ENCODE peak calls at places on chromosomes 5 and 9, in five cellular contexts. R is lower lobe of right lung, H is spleen, M is psoas muscle, F is colonic mucosa. U is an unnamed sample. For H3K4me1, the result is how much of the 10 kb centered on the place peaks cover.

GRCh38 chr9:15401266-15401665 is 21.4 kb upstream of the SNAPC3 start:
- DNase-seq in R (no peak), H (no peak), M (no peak), F (no peak), U (no peak)

GRCh38 chr5:173451651-173452050 is 123.4 kb upstream of the STC2 start:
- DNase-seq in R (no peak), H (no peak), M (no peak), F (no peak), U (no peak)

GRCh38 chr5:150764530-150764929 is 5.7 kb upstream of the DCTN4 start:
- DNase-seq in R (no peak), H (no peak), M (no peak), F (no peak), U (no peak)

GRCh38 chr5:761206-761771 is 23.2 kb downstream of the ZDHHC11B start:
- DNase-seq in R (no peak), H (peak), M (no peak), F (no peak), U (no peak)

GRCh38 chr5:40078907-40079575 is 600.7 kb upstream of the PTGER4 start:
- DNase-seq in R (no peak), H (no peak), M (no peak), F (no peak), U (no peak)

GRCh38 chr5:78779771-78780616 is 131.4 kb upstream of the LHFPL2 start:
- DNase-seq in R (no peak), H (no peak), M (no peak), F (no peak), U (no peak)

GRCh38 chr9:7957803-7958202 is 158.2 kb upstream of the DMAC1 start:
- DNase-seq in R (no peak), H (no peak), M (no peak), F (no peak), U (no peak)

GRCh38 chr5:176153741-176154140 is 84.5 kb upstream of the SIMC1 start:
- DNase-seq in R (no peak), H (no peak), M (no peak), F (no peak), U (no peak)

GRCh38 chr9:83060557-83060956 is 2.4 kb downstream of the RASEF start:
- DNase-seq in R (no peak), H (no peak), M (no peak), F (no peak), U (no peak)

GRCh38 chr9:124122813-124123462 is 111.4 kb downstream of the LHX2 start:
- DNase-seq in R (no peak), H (no peak), M (no peak), F (no peak), U (no peak)

GRCh38 chr9:68898781-68899439 is 115.0 kb downstream of the PRKACG start:
- DNase-seq in R (no peak), H (no peak), M (no peak), F (no peak), U (no peak)

GRCh38 chr9:129352157-129352870 is 174.3 kb upstream of the IER5L start:
- DNase-seq in R (no peak), H (no peak), M (peak), F (peak), U (no peak)

GRCh38 chr5:62621280-62621679 is 42.7 kb downstream of the LRRC70 start:
- DNase-seq in R (no peak), H (no peak), M (no peak), F (no peak), U (no peak)

GRCh38 chr9:18795947-18796705 is 236.9 kb downstream of the SAXO1 start:
- DNase-seq in R (no peak), H (no peak), M (no peak), F (no peak), U (no peak)

GRCh38 chr5:14397717-14398116 is 183.9 kb upstream of the OTULINL start:
- DNase-seq in R (no peak), H (no peak), M (no peak), F (no peak), U (no peak)

GRCh38 chr5:14401639-14402038 is 180.0 kb upstream of the OTULINL start:
- DNase-seq in R (no peak), H (no peak), M (no peak), F (no peak), U (no peak)

GRCh38 chr5:14400085-14400484 is 181.5 kb upstream of the OTULINL start:
- DNase-seq in R (no peak), H (no peak), M (no peak), F (no peak), U (no peak)

GRCh38 chr5:14400611-14401010 is 181.0 kb upstream of the OTULINL start:
- DNase-seq in R (no peak), H (no peak), M (no peak), F (no peak), U (no peak)

DNA sequence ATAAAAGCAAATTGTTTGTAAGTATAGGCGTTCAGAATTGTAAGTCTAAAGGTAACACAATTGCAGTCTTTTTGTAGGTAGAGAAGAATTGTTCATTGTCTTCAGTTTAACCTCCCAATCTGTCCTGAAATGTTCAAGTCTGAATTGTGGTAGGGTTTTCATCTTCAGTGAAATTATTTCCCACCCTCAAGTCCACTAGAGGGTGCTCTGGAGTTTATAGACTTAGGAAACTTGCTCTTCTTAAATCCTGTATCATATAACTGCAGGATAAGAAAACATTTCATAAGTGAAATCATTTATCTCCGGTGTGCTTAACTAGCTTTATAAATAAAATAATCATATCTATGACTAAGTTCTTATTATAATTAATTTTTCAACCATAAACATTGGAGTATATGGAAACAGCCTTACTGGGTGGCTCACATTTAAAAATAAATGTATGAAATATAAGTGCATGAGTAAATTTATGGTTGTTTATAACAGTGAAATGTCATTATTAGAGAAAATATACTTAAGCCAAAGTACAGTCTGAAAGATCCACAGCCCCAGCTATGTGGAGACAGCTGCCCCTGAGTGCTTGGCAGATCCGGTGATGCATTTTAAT is 182.4 kb upstream of the OTULINL start:
- DNase-seq in R (no peak), H (no peak), M (no peak), F (peak), U (no peak)
- H3K27ac ChIP-seq in R (no peak), H (no peak), M (no peak), F (no peak), U (no peak)

GRCh38 chr9:138069731-138070456 is 192.3 kb downstream of the CACNA1B start:
- DNase-seq in R (no peak), H (peak), M (no peak), F (no peak), U (peak)

GRCh38 chr9:138066049-138066448 is 188.5 kb downstream of the CACNA1B start:
- DNase-seq in R (no peak), H (peak), M (no peak), F (no peak), U (peak)

GRCh38 chr9:138065287-138065686 is 187.7 kb downstream of the CACNA1B start:
- DNase-seq in R (no peak), H (peak), M (no peak), F (no peak), U (peak)

GRCh38 chr9:138068601-138069035 is 191.0 kb downstream of the CACNA1B start:
- DNase-seq in R (no peak), H (peak), M (no peak), F (no peak), U (peak)

DNA sequence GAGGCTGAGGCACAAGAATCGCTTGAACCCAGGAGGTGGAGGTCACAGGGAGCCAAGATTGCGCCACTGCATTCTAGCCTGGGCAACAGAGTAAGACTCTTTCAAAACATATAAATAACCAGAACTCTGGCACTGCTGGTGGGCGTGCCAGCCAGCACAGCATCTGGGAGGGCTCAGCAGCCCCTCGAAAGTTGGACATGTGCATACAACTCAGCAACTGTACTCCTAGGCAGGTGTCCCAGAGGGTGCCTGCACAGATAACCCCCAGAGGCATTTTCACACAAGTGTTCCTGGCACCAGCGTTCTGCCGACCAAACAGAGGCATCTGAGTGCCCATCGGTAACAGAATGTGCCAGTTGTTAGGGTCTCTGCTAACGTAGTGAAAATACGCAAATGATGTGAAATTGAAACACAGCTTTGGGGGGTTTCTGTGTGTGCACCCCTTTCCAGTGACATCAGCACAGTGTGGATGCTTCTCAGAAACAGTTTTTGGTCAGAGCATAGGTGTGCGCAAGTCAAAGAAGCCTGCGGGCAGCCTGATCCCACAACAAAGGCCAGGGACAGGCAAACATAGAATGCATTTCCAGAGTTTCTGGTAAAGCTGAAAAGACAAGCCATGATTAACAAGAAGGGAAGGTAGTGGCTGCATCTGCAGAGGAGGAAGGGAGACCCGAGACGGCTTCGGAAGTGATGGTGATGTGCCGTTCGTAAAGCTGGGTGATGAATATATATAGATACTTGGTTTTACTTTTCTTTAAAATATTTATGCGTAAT is 190.2 kb downstream of the CACNA1B start:
- DNase-seq in R (no peak), H (peak), M (no peak), F (no peak), U (peak)
- TF ChIP-seq CTCF in R (no peak), H (no peak), M (no peak), F (no peak), U (no peak)

GRCh38 chr5:68251804-68252648 is 36.5 kb downstream of the PIK3R1 start:
- DNase-seq in R (no peak), H (no peak), M (peak), F (peak), U (no peak)
- H3K4me1 ChIP-seq in R (half or more), H (half or more), M (half or more), F (under half), U (under half)

GRCh38 chr9:126367646-126368419 is 41.2 kb downstream of the MVB12B start:
- DNase-seq in R (no peak), H (no peak), M (no peak), F (peak), U (no peak)
- H3K27ac ChIP-seq in R (no peak), H (no peak), M (no peak), F (peak), U (peak)

DNA sequence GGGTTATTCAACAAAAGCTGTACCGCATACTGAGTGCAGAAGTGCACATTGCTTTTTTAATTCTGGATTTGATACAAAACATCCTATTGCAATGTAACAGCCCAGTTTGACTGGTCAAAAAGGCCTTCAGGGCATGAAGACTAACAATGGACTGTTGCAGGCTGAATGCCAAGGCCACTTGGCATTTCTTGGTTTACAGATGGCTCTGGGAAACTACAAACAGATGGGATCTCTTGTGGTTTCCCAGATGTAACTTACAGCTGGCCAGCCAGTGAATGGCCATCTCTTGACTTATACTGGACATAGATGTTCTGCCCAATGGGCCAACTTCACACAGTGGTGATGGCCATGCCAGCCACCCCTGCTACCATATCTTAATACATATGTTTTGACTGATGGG is 36.8 kb downstream of the UGT3A2 start:
- DNase-seq in R (no peak), H (no peak), M (no peak), F (no peak), U (no peak)
- TF ChIP-seq CTCF in R (no peak), H (no peak), M (no peak), F (no peak), U (no peak)